ENCODE peak calls at places on chromosomes 4 and X, in ten cellular contexts. One of them, this sample, is unnamed.

GRCh38 chr4:186554890-186555827 is at the start of gene MTNR1A:
- DNase-seq in heart left ventricle: no peak
- DNase-seq in tibial nerve: no peak
- DNase-seq in IMR-90: no peak
- DNase-seq in suprapubic skin: no peak
- DNase-seq in upper lobe of left lung: peak
- DNase-seq in lower leg skin: no peak
- DNase-seq in NB4: no peak
- DNase-seq in transverse colon: peak
- DNase-seq in breast epithelium: no peak
- DNase-seq in this sample: peak

GRCh38 chrX:131262738-131263679 is 26.1 kb downstream of the IGSF1 start:
- DNase-seq in heart left ventricle: no peak
- DNase-seq in tibial nerve: no peak
- DNase-seq in IMR-90: no peak
- DNase-seq in suprapubic skin: no peak
- DNase-seq in upper lobe of left lung: no peak
- DNase-seq in lower leg skin: no peak
- DNase-seq in NB4: peak
- DNase-seq in transverse colon: peak
- DNase-seq in breast epithelium: no peak
- DNase-seq in this sample: no peak

GRCh38 chrX:70262952-70263567 is 3.1 kb upstream of the P2RY4 start:
- DNase-seq in heart left ventricle: no peak
- DNase-seq in tibial nerve: no peak
- DNase-seq in IMR-90: peak
- DNase-seq in suprapubic skin: no peak
- DNase-seq in upper lobe of left lung: no peak
- DNase-seq in lower leg skin: peak
- DNase-seq in NB4: peak
- DNase-seq in transverse colon: peak
- DNase-seq in breast epithelium: peak
- DNase-seq in this sample: no peak

GRCh38 chrX:143429021-143429570 is 88.2 kb downstream of the SPANXN3 start:
- DNase-seq in heart left ventricle: no peak
- DNase-seq in tibial nerve: no peak
- DNase-seq in IMR-90: no peak
- DNase-seq in suprapubic skin: no peak
- DNase-seq in upper lobe of left lung: no peak
- DNase-seq in lower leg skin: no peak
- DNase-seq in NB4: no peak
- DNase-seq in transverse colon: no peak
- DNase-seq in breast epithelium: no peak
- DNase-seq in this sample: no peak

GRCh38 chrX:152652060-152652459 is 14.4 kb downstream of the GABRQ start:
- DNase-seq in heart left ventricle: no peak
- DNase-seq in tibial nerve: no peak
- DNase-seq in IMR-90: no peak
- DNase-seq in suprapubic skin: no peak
- DNase-seq in upper lobe of left lung: no peak
- DNase-seq in lower leg skin: no peak
- DNase-seq in NB4: no peak
- DNase-seq in transverse colon: no peak
- DNase-seq in breast epithelium: no peak
- DNase-seq in this sample: no peak

GRCh38 chr4:84852081-84852480 is 114.4 kb downstream of the WDFY3 start:
- DNase-seq in heart left ventricle: no peak
- DNase-seq in tibial nerve: no peak
- DNase-seq in IMR-90: peak
- DNase-seq in suprapubic skin: no peak
- DNase-seq in upper lobe of left lung: no peak
- DNase-seq in lower leg skin: no peak
- DNase-seq in NB4: no peak
- DNase-seq in transverse colon: no peak
- DNase-seq in breast epithelium: no peak
- DNase-seq in this sample: no peak

GRCh38 chrX:56800801-56801200 is 71.8 kb downstream of the NBDY start:
- DNase-seq in heart left ventricle: no peak
- DNase-seq in tibial nerve: no peak
- DNase-seq in IMR-90: no peak
- DNase-seq in suprapubic skin: no peak
- DNase-seq in upper lobe of left lung: no peak
- DNase-seq in lower leg skin: no peak
- DNase-seq in NB4: peak
- DNase-seq in transverse colon: peak
- DNase-seq in breast epithelium: no peak
- DNase-seq in this sample: peak

GRCh38 chr4:69066945-69067344 is 29.3 kb upstream of the UGT2B7 start:
- DNase-seq in heart left ventricle: no peak
- DNase-seq in tibial nerve: no peak
- DNase-seq in IMR-90: peak
- DNase-seq in suprapubic skin: no peak
- DNase-seq in upper lobe of left lung: no peak
- DNase-seq in lower leg skin: no peak
- DNase-seq in NB4: no peak
- DNase-seq in transverse colon: no peak
- DNase-seq in breast epithelium: no peak
- DNase-seq in this sample: no peak

GRCh38 chr4:164768516-164768915 is 14.6 kb downstream of the SMIM31 start:
- DNase-seq in heart left ventricle: no peak
- DNase-seq in tibial nerve: no peak
- DNase-seq in IMR-90: peak
- DNase-seq in suprapubic skin: no peak
- DNase-seq in upper lobe of left lung: no peak
- DNase-seq in lower leg skin: no peak
- DNase-seq in NB4: peak
- DNase-seq in transverse colon: no peak
- DNase-seq in breast epithelium: no peak
- DNase-seq in this sample: no peak

GRCh38 chr4:77710684-77711083 is 105.1 kb downstream of the CXCL13 start:
- DNase-seq in heart left ventricle: no peak
- DNase-seq in tibial nerve: no peak
- DNase-seq in IMR-90: no peak
- DNase-seq in suprapubic skin: no peak
- DNase-seq in upper lobe of left lung: no peak
- DNase-seq in lower leg skin: no peak
- DNase-seq in NB4: no peak
- DNase-seq in transverse colon: no peak
- DNase-seq in breast epithelium: no peak
- DNase-seq in this sample: no peak
- TF ChIP-seq POLR2A in heart left ventricle: no peak
- TF ChIP-seq POLR2A in tibial nerve: no peak
- TF ChIP-seq POLR2A in IMR-90: no peak
- TF ChIP-seq POLR2A in suprapubic skin: no peak
- TF ChIP-seq POLR2A in upper lobe of left lung: no peak
- TF ChIP-seq POLR2A in lower leg skin: no peak
- TF ChIP-seq POLR2A in NB4: no peak
- TF ChIP-seq POLR2A in transverse colon: no peak
- TF ChIP-seq POLR2A in breast epithelium: no peak
- TF ChIP-seq POLR2A in this sample: no peak

GRCh38 chrX:2692221-2693122 is 1.4 kb downstream of the CD99 start:
- DNase-seq in heart left ventricle: peak
- DNase-seq in tibial nerve: no peak
- DNase-seq in IMR-90: peak
- DNase-seq in suprapubic skin: peak
- DNase-seq in upper lobe of left lung: peak
- DNase-seq in lower leg skin: no peak
- DNase-seq in NB4: peak
- DNase-seq in transverse colon: peak
- DNase-seq in breast epithelium: no peak
- DNase-seq in this sample: peak

GRCh38 chrX:2690856-2691542 is at the start of gene CD99:
- DNase-seq in heart left ventricle: peak
- DNase-seq in tibial nerve: peak
- DNase-seq in IMR-90: peak
- DNase-seq in suprapubic skin: peak
- DNase-seq in upper lobe of left lung: peak
- DNase-seq in lower leg skin: peak
- DNase-seq in NB4: peak
- DNase-seq in transverse colon: peak
- DNase-seq in breast epithelium: peak
- DNase-seq in this sample: peak

GRCh38 chrX:2691543-2692220 is 587 bp downstream of the CD99 start:
- DNase-seq in heart left ventricle: peak
- DNase-seq in tibial nerve: peak
- DNase-seq in IMR-90: peak
- DNase-seq in suprapubic skin: peak
- DNase-seq in upper lobe of left lung: peak
- DNase-seq in lower leg skin: no peak
- DNase-seq in NB4: peak
- DNase-seq in transverse colon: peak
- DNase-seq in breast epithelium: no peak
- DNase-seq in this sample: peak

GRCh38 chrX:2693123-2693438 is 2.0 kb downstream of the CD99 start:
- DNase-seq in heart left ventricle: no peak
- DNase-seq in tibial nerve: no peak
- DNase-seq in IMR-90: no peak
- DNase-seq in suprapubic skin: no peak
- DNase-seq in upper lobe of left lung: no peak
- DNase-seq in lower leg skin: no peak
- DNase-seq in NB4: no peak
- DNase-seq in transverse colon: no peak
- DNase-seq in breast epithelium: no peak
- DNase-seq in this sample: peak

DNA sequence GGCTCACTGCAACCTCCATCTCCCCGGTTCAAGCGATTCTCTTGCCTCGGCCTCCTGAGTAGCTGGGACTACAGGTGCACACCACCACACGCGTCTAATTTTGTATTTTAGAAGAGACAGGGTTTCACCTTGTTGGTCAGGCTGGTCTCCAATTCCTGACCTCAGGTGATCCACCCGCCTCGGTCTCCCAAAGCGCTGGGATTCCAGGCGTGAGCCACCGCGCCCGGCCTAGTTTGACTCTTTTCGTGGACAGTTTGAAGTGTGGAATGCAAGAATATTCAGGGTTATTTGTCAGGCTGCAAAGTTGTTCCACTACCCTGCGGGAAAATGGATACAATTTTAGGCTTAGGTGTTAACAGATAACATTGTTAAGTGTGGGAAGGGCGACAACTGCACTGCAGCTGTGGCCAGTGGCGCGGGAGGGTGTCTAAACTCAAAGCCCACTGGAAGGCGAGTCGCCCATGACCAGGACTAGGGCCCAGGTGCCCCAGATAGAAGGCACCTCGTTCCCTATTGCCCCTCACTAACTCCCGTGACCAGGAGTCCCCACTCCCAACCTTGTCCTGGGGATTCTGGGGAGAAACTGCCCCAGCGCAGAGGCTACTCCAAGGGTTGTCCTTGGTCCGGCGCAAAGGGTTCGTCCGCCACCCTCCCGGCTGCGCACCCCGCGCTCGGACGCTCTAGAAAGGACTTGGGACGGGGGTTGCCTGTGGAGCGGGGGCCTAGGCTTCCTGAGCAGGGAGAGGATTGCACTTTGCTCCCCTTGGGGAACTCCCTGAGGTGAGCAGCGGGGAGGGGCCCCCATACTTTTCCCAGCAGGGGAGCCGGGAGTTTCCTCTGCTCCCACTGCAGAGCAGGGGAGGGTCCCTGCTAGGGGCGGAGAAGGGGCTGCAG is 1.1 kb upstream of the CD99 start:
- DNase-seq in heart left ventricle: no peak
- DNase-seq in tibial nerve: no peak
- DNase-seq in IMR-90: no peak
- DNase-seq in suprapubic skin: no peak
- DNase-seq in upper lobe of left lung: peak
- DNase-seq in lower leg skin: no peak
- DNase-seq in NB4: no peak
- DNase-seq in transverse colon: peak
- DNase-seq in breast epithelium: no peak
- DNase-seq in this sample: peak
- TF ChIP-seq POLR2A in heart left ventricle: no peak
- TF ChIP-seq POLR2A in tibial nerve: no peak
- TF ChIP-seq POLR2A in IMR-90: no peak
- TF ChIP-seq POLR2A in suprapubic skin: no peak
- TF ChIP-seq POLR2A in upper lobe of left lung: no peak
- TF ChIP-seq POLR2A in lower leg skin: no peak
- TF ChIP-seq POLR2A in NB4: no peak
- TF ChIP-seq POLR2A in transverse colon: peak
- TF ChIP-seq POLR2A in breast epithelium: no peak
- TF ChIP-seq POLR2A in this sample: no peak

DNA sequence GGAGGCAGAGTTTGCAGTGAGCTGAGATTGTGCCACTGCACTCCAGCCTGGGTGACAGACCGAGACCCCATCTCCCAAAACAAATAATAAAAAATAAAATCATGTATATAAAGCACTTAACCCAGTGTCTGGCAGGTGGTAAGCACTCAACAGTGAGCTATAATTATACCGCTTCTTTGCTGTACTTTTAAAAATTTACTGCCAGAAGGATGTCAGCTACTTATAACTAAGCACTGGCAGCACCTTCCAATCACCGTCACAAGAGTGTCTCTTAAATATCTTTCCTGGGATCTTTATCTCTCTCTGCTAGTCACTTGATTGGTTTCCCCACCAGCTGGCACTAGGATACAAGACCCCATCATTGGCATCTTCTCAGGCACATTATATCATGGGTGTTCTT is 53.9 kb upstream of the DAPP1 start:
- DNase-seq in heart left ventricle: no peak
- DNase-seq in tibial nerve: no peak
- DNase-seq in IMR-90: no peak
- DNase-seq in suprapubic skin: no peak
- DNase-seq in upper lobe of left lung: no peak
- DNase-seq in lower leg skin: no peak
- DNase-seq in NB4: no peak
- DNase-seq in transverse colon: no peak
- DNase-seq in breast epithelium: no peak
- DNase-seq in this sample: no peak
- TF ChIP-seq POLR2A in heart left ventricle: no peak
- TF ChIP-seq POLR2A in tibial nerve: no peak
- TF ChIP-seq POLR2A in IMR-90: no peak
- TF ChIP-seq POLR2A in suprapubic skin: no peak
- TF ChIP-seq POLR2A in upper lobe of left lung: no peak
- TF ChIP-seq POLR2A in lower leg skin: no peak
- TF ChIP-seq POLR2A in NB4: no peak
- TF ChIP-seq POLR2A in transverse colon: no peak
- TF ChIP-seq POLR2A in breast epithelium: no peak
- TF ChIP-seq POLR2A in this sample: no peak

GRCh38 chr4:169756971-169757574 is 671 bp downstream of the HPF1 start:
- DNase-seq in heart left ventricle: no peak
- DNase-seq in tibial nerve: no peak
- DNase-seq in IMR-90: no peak
- DNase-seq in suprapubic skin: no peak
- DNase-seq in upper lobe of left lung: no peak
- DNase-seq in lower leg skin: no peak
- DNase-seq in NB4: peak
- DNase-seq in transverse colon: no peak
- DNase-seq in breast epithelium: no peak
- DNase-seq in this sample: no peak

DNA sequence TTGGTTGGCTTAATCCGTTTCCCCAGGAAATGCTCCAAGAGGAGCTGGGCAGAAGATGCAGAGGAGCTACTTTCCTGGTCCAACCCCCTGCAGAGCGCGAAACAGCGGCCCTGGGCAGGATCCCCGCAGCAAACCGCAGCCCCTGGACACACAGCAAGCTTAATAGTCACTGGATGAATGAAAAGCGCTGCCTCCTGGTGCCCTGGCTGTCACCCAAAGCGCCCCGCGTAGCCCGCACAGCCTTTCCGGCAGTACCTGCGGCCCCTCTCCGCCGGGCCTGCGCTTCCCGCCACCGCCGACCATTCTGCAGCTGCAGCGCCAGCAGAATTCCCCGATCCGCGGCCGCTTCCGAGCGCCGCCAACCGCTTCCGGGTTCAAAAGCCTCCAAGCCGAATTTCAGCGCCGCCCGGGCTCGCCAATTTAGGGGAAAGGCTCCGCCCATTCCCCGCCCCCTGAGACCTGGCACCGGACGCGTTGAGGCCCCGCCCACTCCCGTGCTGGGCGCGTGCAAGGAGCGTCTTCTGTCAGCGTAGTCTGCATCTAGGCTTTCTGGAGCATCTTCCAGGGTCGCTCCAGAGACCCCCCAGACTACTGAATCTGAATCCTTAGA is at the start of gene HPF1:
- DNase-seq in heart left ventricle: peak
- DNase-seq in tibial nerve: peak
- DNase-seq in IMR-90: peak
- DNase-seq in suprapubic skin: peak
- DNase-seq in upper lobe of left lung: peak
- DNase-seq in lower leg skin: peak
- DNase-seq in NB4: peak
- DNase-seq in transverse colon: peak
- DNase-seq in breast epithelium: peak
- DNase-seq in this sample: peak
- TF ChIP-seq POLR2A in heart left ventricle: no peak
- TF ChIP-seq POLR2A in tibial nerve: peak
- TF ChIP-seq POLR2A in IMR-90: no peak
- TF ChIP-seq POLR2A in suprapubic skin: no peak
- TF ChIP-seq POLR2A in upper lobe of left lung: no peak
- TF ChIP-seq POLR2A in lower leg skin: no peak
- TF ChIP-seq POLR2A in NB4: peak
- TF ChIP-seq POLR2A in transverse colon: peak
- TF ChIP-seq POLR2A in breast epithelium: no peak
- TF ChIP-seq POLR2A in this sample: no peak

This sample was measured in spleen.